ENCODE peak calls at places on chromosomes 4 and X, in four cellular contexts. X, U, G and P are unnamed samples.

GRCh38 chr4:14742054-14742453 is 260.2 kb upstream of the CPEB2 start:
- DNase-seq in X (no peak), U (no peak), G (no peak), P (no peak)

GRCh38 chr4:99828477-99828876 is 11.8 kb downstream of the DAPP1 start:
- DNase-seq in X (no peak), U (no peak), G (no peak), P (no peak)

GRCh38 chrX:53440101-53440500 is 5.9 kb upstream of the HSD17B10 start:
- DNase-seq in X (no peak), U (no peak), G (no peak), P (no peak)

GRCh38 chr4:55269970-55270369 is 76.1 kb upstream of the SRD5A3 start:
- DNase-seq in X (no peak), U (no peak), G (no peak), P (no peak)

GRCh38 chr4:149605601-149606378 is 209.9 kb downstream of the IQCM start:
- DNase-seq in X (no peak), U (no peak), G (peak; percentile 58), P (peak; percentile 9)

GRCh38 chr4:165512464-165512863 is 133.7 kb downstream of the CPE start:
- DNase-seq in X (no peak), U (no peak), G (no peak), P (peak; percentile 47)

GRCh38 chrX:47749185-47749967 is 87.3 kb upstream of the ZNF81 start:
- DNase-seq in X (no peak), U (no peak), G (peak; percentile 61), P (peak; percentile 29)

GRCh38 chr4:47831026-47831689 is 6.7 kb downstream of the CORIN start:
- DNase-seq in X (no peak), U (no peak), G (no peak), P (no peak)

GRCh38 chr4:15738877-15739276 is 36.0 kb downstream of the BST1 start:
- DNase-seq in X (no peak), U (no peak), G (peak; percentile 21), P (no peak)

GRCh38 chr4:174402470-174403176 is 118.9 kb downstream of the CEP44 start:
- DNase-seq in X (no peak), U (no peak), G (no peak), P (peak; percentile 16)

GRCh38 chr4:23006756-23007155 is 314.0 kb downstream of the GBA3 start:
- DNase-seq in X (no peak), U (no peak), G (peak; percentile 10), P (no peak)

GRCh38 chr4:67437974-67438713 is 107.2 kb downstream of the CENPC start:
- DNase-seq in X (no peak), U (no peak), G (peak; percentile 85), P (peak; percentile 88)

GRCh38 chrX:54530358-54530900 is 410 bp downstream of the GNL3L start:
- DNase-seq in X (no peak), U (no peak), G (no peak), P (no peak)

GRCh38 chr4:34633216-34633615 is 1611.1 kb downstream of the ARAP2 start:
- DNase-seq in X (no peak), U (no peak), G (no peak), P (no peak)

GRCh38 chr4:109816082-109816442 is 500 bp downstream of the GAR1 start:
- DNase-seq in X (no peak), U (no peak), G (no peak), P (no peak)

GRCh38 chr4:75633846-75634245 is 3.5 kb upstream of the CDKL2 start:
- DNase-seq in X (no peak), U (no peak), G (peak; percentile 40), P (peak; percentile 50)

GRCh38 chr4:180164799-180165198 is 2078.4 kb upstream of the TENM3 start:
- DNase-seq in X (no peak), U (no peak), G (peak; percentile 88), P (peak; percentile 95)

GRCh38 chrX:47218920-47219815 is 687 bp downstream of the CDK16 start:
- DNase-seq in X (peak; percentile 55), U (no peak), G (no peak), P (no peak)

GRCh38 chr4:184748251-184748652 is 14.4 kb upstream of the CENPU start:
- DNase-seq in X (no peak), U (no peak), G (no peak), P (no peak)

GRCh38 chr4:79211490-79211889 is 114.4 kb downstream of the NAA11 start:
- DNase-seq in X (no peak), U (no peak), G (no peak), P (no peak)

GRCh38 chrX:136203438-136203837 is 47.8 kb downstream of the MAP7D3 start:
- DNase-seq in X (no peak), U (no peak), G (no peak), P (no peak)

GRCh38 chr4:88523325-88524129 is at the start of gene PYURF:
- DNase-seq in X (peak; percentile 97), U (peak; percentile 83), G (peak; percentile 91), P (peak; percentile 97)

GRCh38 chrX:124127496-124127895 is 166.0 kb downstream of the STAG2 start:
- DNase-seq in X (peak; percentile 33), U (no peak), G (no peak), P (no peak)

GRCh38 chr4:105555409-105555808 is 3.0 kb downstream of the ARHGEF38 start:
- DNase-seq in X (peak; percentile 79), U (no peak), G (no peak), P (no peak)

GRCh38 chrX:84188320-84188834 is 378 bp upstream of the RPS6KA6 start:
- DNase-seq in X (peak; percentile 62), U (no peak), G (peak; percentile 64), P (peak; percentile 63)

GRCh38 chr4:66927937-66928336 is 617.4 kb downstream of the CENPC start:
- DNase-seq in X (no peak), U (peak; percentile 17), G (no peak), P (no peak)

GRCh38 chrX:9708923-9709553 is 56.6 kb downstream of the GPR143 start:
- DNase-seq in X (peak; percentile 67), U (peak; percentile 53), G (peak; percentile 55), P (peak; percentile 53)

GRCh38 chr4:20313237-20314030 is 61.7 kb downstream of the SLIT2 start:
- DNase-seq in X (peak; percentile 84), U (peak; percentile 29), G (no peak), P (no peak)

GRCh38 chr4:144611850-144612249 is 34.1 kb upstream of the HHIP start:
- DNase-seq in X (peak; percentile 37), U (no peak), G (peak; percentile 11), P (peak; percentile 23)

GRCh38 chr4:174948826-174949225 is 30.7 kb downstream of the ADAM29 start:
- DNase-seq in X (no peak), U (no peak), G (no peak), P (no peak)

GRCh38 chr4:73752424-73752823 is 12.1 kb downstream of the CXCL8 start:
- DNase-seq in X (no peak), U (no peak), G (no peak), P (no peak)

GRCh38 chr4:72538006-72538405 is 31.0 kb downstream of the ADAMTS3 start:
- DNase-seq in X (no peak), U (no peak), G (no peak), P (no peak)

GRCh38 chr4:72531322-72531721 is 37.7 kb downstream of the ADAMTS3 start:
- DNase-seq in X (no peak), U (no peak), G (no peak), P (no peak)

GRCh38 chr4:72531768-72532290 is 37.2 kb downstream of the ADAMTS3 start:
- DNase-seq in X (no peak), U (no peak), G (no peak), P (no peak)

GRCh38 chr4:72536443-72536842 is 32.6 kb downstream of the ADAMTS3 start:
- DNase-seq in X (no peak), U (no peak), G (no peak), P (no peak)
- H4K8ac ChIP-seq in X (no peak overlapping the region), U (no peak overlapping the region), G (no peak overlapping the region), P (no peak overlapping the region)

DNA sequence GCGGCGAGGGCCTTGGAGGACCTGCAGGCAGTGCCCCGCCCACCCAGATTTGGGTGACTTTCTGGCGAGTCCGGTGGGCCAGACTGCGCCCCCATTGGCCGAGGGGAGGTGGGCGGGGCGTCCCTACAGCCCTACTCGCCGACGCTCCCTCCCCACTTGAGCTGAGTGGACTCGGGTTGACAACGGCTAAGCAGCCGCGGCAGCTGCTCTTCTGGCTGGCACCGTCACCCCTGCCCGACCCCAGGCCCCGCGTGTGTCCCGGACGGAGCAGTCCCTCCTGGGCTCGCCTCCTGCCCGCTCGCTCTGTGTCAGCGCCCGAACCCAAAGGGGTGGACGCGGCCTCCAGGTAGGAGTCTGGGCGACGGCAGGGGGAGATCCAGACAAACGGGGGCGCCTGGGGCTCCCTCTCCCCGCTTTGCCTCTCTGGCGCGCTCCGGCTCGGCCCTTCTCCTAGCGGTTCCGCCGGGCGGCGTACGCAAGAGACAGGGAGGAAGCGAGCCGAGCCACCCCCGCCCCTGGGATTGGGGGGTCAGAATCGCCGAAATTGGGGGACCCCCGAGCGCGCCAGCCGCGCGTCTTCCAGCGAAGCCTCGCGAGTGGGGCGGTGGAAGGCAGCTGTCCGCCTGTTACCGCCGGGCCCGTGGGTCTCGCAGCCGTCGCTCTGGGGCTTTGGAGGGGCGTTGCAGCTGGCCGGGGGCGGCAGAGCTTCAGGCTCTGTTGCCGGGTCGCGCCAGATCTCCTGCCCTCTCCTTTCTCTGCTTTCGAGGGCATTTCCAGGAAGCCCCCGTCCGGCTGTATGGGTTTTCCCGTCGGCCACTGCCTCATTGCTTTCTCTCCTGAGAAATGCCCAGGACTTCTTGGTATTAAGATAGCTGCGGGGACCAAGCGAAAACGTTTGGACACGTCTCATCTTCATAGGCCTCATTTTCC is 46.3 kb downstream of the STARD8 start:
- DNase-seq in X (peak; percentile 90), U (peak; percentile 59), G (peak; percentile 50), P (peak; percentile 60)
- H3K14ac ChIP-seq in X (no peak overlapping the region), U (no peak overlapping the region), G (no peak overlapping the region), P (no peak overlapping the region)

DNA sequence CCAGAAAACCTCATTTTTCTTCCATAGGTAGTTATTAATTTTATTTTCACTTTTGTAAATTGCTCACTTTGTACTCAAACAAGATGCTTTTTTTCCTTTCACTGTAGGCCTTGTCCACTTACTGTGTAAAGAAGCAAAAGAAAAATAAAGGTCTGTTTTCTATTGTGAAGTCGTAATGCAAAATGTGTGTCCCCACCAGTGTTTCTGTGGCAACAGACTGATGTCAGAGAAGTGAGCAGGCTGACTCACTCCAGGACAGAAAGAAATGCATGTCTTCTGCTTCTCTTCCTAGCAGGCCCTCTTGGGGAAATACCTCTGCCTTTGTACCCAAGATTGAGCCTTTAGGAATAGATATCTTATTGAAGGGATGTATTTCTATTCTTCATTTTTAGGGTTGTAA is 30.3 kb downstream of the INPP4B start:
- DNase-seq in X (no peak), U (no peak), G (peak; percentile 70), P (peak; percentile 58)
- H3K4me2 ChIP-seq in X (no peak overlapping the region), U (no peak overlapping the region), G (peak overlapping the region; percentile 3), P (no peak overlapping the region)

DNA sequence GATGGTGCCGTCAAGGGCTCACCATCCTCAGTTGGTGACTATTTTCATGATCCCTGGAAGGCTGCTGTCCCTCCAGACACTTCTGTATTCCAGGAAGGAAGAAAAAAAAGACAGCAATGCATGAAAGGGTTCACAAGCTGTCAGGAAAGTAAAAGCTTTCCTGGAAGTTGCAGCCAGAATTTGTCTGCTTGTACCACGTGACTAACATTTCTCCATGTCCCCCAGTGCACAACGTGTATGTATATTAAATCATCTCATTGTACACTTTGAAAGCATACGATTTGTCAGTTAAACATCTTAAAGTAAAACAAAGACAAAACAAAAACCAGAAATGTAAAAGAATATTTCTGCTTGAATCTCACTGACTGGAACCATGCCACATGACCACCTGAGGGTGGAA is 127.4 kb upstream of the CLNK start:
- DNase-seq in X (no peak), U (no peak), G (no peak), P (no peak)
- H4K8ac ChIP-seq in X (no peak overlapping the region), U (no peak overlapping the region), G (no peak overlapping the region), P (no peak overlapping the region)